ENCODE peak calls at places on chromosomes 11 and 22, in eight cellular contexts. One of them, this sample, is unnamed.

GRCh38 chr22:47030143-47030641 is 267.7 kb downstream of the TBC1D22A start:
- DNase-seq in right lobe of liver: no peak
- DNase-seq in mammary epithelial cell: no peak
- DNase-seq in CD4-positive, alpha-beta T cell: no peak
- DNase-seq in left ventricle myocardium inferior: no peak
- DNase-seq in hepatocyte: no peak
- DNase-seq in uterus: peak; percentile 74
- DNase-seq in H9: no peak
- DNase-seq in this sample: no peak

GRCh38 chr11:118609380-118610219 is 2.2 kb downstream of the PHLDB1 start:
- DNase-seq in H9: no peak
- DNase-seq in CD4-positive, alpha-beta T cell: no peak
- DNase-seq in right lobe of liver: no peak
- DNase-seq in hepatocyte: no peak
- DNase-seq in mammary epithelial cell: no peak
- DNase-seq in left ventricle myocardium inferior: no peak
- DNase-seq in uterus: peak; percentile 44
- DNase-seq in this sample: peak; percentile 49

GRCh38 chr11:12318791-12319733 is 58.3 kb upstream of the PARVA start:
- DNase-seq in mammary epithelial cell: no peak
- DNase-seq in CD4-positive, alpha-beta T cell: no peak
- DNase-seq in left ventricle myocardium inferior: no peak
- DNase-seq in uterus: peak; percentile 52
- DNase-seq in H9: no peak
- DNase-seq in hepatocyte: peak; percentile 63
- DNase-seq in right lobe of liver: no peak
- DNase-seq in this sample: peak; percentile 82

GRCh38 chr22:37640591-37641250 is 1.3 kb downstream of the SH3BP1 start:
- DNase-seq in mammary epithelial cell: peak; percentile 64
- DNase-seq in CD4-positive, alpha-beta T cell: peak; percentile 51
- DNase-seq in left ventricle myocardium inferior: no peak
- DNase-seq in H9: no peak
- DNase-seq in uterus: no peak
- DNase-seq in hepatocyte: no peak
- DNase-seq in right lobe of liver: peak; percentile 11
- DNase-seq in this sample: no peak

GRCh38 chr22:30828187-30829155 is 133.8 kb downstream of the OSBP2 start:
- DNase-seq in uterus: no peak
- DNase-seq in mammary epithelial cell: no peak
- DNase-seq in hepatocyte: no peak
- DNase-seq in H9: no peak
- DNase-seq in CD4-positive, alpha-beta T cell: no peak
- DNase-seq in left ventricle myocardium inferior: no peak
- DNase-seq in right lobe of liver: no peak
- DNase-seq in this sample: no peak

GRCh38 chr11:94521684-94522083 is 9.4 kb downstream of the C11orf97 start:
- DNase-seq in right lobe of liver: no peak
- DNase-seq in H9: peak; percentile 30
- DNase-seq in left ventricle myocardium inferior: no peak
- DNase-seq in hepatocyte: no peak
- DNase-seq in uterus: no peak
- DNase-seq in CD4-positive, alpha-beta T cell: no peak
- DNase-seq in mammary epithelial cell: no peak
- DNase-seq in this sample: peak; percentile 38

GRCh38 chr11:10181811-10182210 is 112.2 kb downstream of the SBF2 start:
- DNase-seq in CD4-positive, alpha-beta T cell: no peak
- DNase-seq in hepatocyte: peak; percentile 6
- DNase-seq in mammary epithelial cell: no peak
- DNase-seq in right lobe of liver: no peak
- DNase-seq in H9: no peak
- DNase-seq in uterus: no peak
- DNase-seq in left ventricle myocardium inferior: no peak
- DNase-seq in this sample: peak; percentile 58

GRCh38 chr11:35144103-35144741 is 5.3 kb downstream of the CD44 start:
- DNase-seq in right lobe of liver: no peak
- DNase-seq in H9: no peak
- DNase-seq in CD4-positive, alpha-beta T cell: peak; percentile 62
- DNase-seq in left ventricle myocardium inferior: no peak
- DNase-seq in mammary epithelial cell: peak; percentile 87
- DNase-seq in hepatocyte: no peak
- DNase-seq in uterus: no peak
- DNase-seq in this sample: peak; percentile 81

GRCh38 chr22:28438183-28438778 is 241.4 kb downstream of the TTC28 start:
- DNase-seq in left ventricle myocardium inferior: no peak
- DNase-seq in uterus: no peak
- DNase-seq in H9: no peak
- DNase-seq in right lobe of liver: no peak
- DNase-seq in hepatocyte: no peak
- DNase-seq in CD4-positive, alpha-beta T cell: no peak
- DNase-seq in mammary epithelial cell: no peak
- DNase-seq in this sample: no peak

GRCh38 chr11:94750319-94751215 is 17.6 kb upstream of the AMOTL1 start:
- DNase-seq in hepatocyte: no peak
- DNase-seq in H9: no peak
- DNase-seq in mammary epithelial cell: no peak
- DNase-seq in CD4-positive, alpha-beta T cell: no peak
- DNase-seq in right lobe of liver: no peak
- DNase-seq in left ventricle myocardium inferior: no peak
- DNase-seq in uterus: no peak
- DNase-seq in this sample: peak; percentile 25

GRCh38 chr11:124085583-124085982 is 29.7 kb upstream of the VWA5A start:
- DNase-seq in right lobe of liver: no peak
- DNase-seq in left ventricle myocardium inferior: no peak
- DNase-seq in hepatocyte: no peak
- DNase-seq in H9: no peak
- DNase-seq in CD4-positive, alpha-beta T cell: no peak
- DNase-seq in uterus: no peak
- DNase-seq in mammary epithelial cell: peak; percentile 66
- DNase-seq in this sample: no peak

GRCh38 chr11:8814209-8814922 is 96.6 kb upstream of the AKIP1 start:
- DNase-seq in hepatocyte: peak; percentile 56
- DNase-seq in left ventricle myocardium inferior: no peak
- DNase-seq in uterus: no peak
- DNase-seq in H9: no peak
- DNase-seq in mammary epithelial cell: peak; percentile 95
- DNase-seq in right lobe of liver: no peak
- DNase-seq in CD4-positive, alpha-beta T cell: no peak
- DNase-seq in this sample: no peak

GRCh38 chr22:17804331-17805080 is 30.2 kb upstream of the BID start:
- DNase-seq in uterus: no peak
- DNase-seq in mammary epithelial cell: peak; percentile 63
- DNase-seq in right lobe of liver: no peak
- DNase-seq in CD4-positive, alpha-beta T cell: no peak
- DNase-seq in H9: no peak
- DNase-seq in hepatocyte: no peak
- DNase-seq in left ventricle myocardium inferior: no peak
- DNase-seq in this sample: no peak

GRCh38 chr11:29616611-29617010 is 400.2 kb downstream of the KCNA4 start:
- DNase-seq in H9: no peak
- DNase-seq in mammary epithelial cell: peak; percentile 81
- DNase-seq in right lobe of liver: no peak
- DNase-seq in CD4-positive, alpha-beta T cell: no peak
- DNase-seq in hepatocyte: no peak
- DNase-seq in uterus: no peak
- DNase-seq in left ventricle myocardium inferior: no peak
- DNase-seq in this sample: peak; percentile 30

GRCh38 chr11:9601041-9601875 is 27.8 kb downstream of the WEE1 start:
- DNase-seq in right lobe of liver: no peak
- DNase-seq in CD4-positive, alpha-beta T cell: peak; percentile 39
- DNase-seq in left ventricle myocardium inferior: no peak
- DNase-seq in mammary epithelial cell: peak; percentile 42
- DNase-seq in uterus: no peak
- DNase-seq in H9: peak; percentile 69
- DNase-seq in hepatocyte: no peak
- DNase-seq in this sample: no peak

GRCh38 chr11:61173456-61173855 is 12.2 kb upstream of the VPS37C start:
- DNase-seq in CD4-positive, alpha-beta T cell: peak; percentile 7
- DNase-seq in hepatocyte: no peak
- DNase-seq in uterus: no peak
- DNase-seq in left ventricle myocardium inferior: no peak
- DNase-seq in right lobe of liver: no peak
- DNase-seq in H9: no peak
- DNase-seq in mammary epithelial cell: peak; percentile 12
- DNase-seq in this sample: peak; percentile 33

GRCh38 chr11:74311352-74311926 is at the start of gene P4HA3:
- DNase-seq in CD4-positive, alpha-beta T cell: peak; percentile 53
- DNase-seq in uterus: peak; percentile 49
- DNase-seq in hepatocyte: peak; percentile 78
- DNase-seq in H9: peak; percentile 87
- DNase-seq in right lobe of liver: peak; percentile 79
- DNase-seq in mammary epithelial cell: peak; percentile 38
- DNase-seq in left ventricle myocardium inferior: peak; percentile 69
- DNase-seq in this sample: peak; percentile 62

GRCh38 chr22:49158741-49159564 is 668.7 kb downstream of the BRD1 start:
- DNase-seq in H9: no peak
- DNase-seq in CD4-positive, alpha-beta T cell: no peak
- DNase-seq in uterus: no peak
- DNase-seq in right lobe of liver: no peak
- DNase-seq in mammary epithelial cell: no peak
- DNase-seq in hepatocyte: no peak
- DNase-seq in left ventricle myocardium inferior: no peak
- DNase-seq in this sample: no peak
- H3K27me3 ChIP-seq in H9: no peaks in the 10 kb centered on the region
- H3K27me3 ChIP-seq in CD4-positive, alpha-beta T cell: no peaks in the 10 kb centered on the region
- H3K27me3 ChIP-seq in uterus: no peaks in the 10 kb centered on the region
- H3K27me3 ChIP-seq in right lobe of liver: no peaks in the 10 kb centered on the region
- H3K27me3 ChIP-seq in mammary epithelial cell: no peaks in the 10 kb centered on the region
- H3K27me3 ChIP-seq in hepatocyte: no peaks in the 10 kb centered on the region
- H3K27me3 ChIP-seq in left ventricle myocardium inferior: peaks cover 88% of the 10 kb centered on the region
- H3K27me3 ChIP-seq in this sample: peaks cover 10% of the 10 kb centered on the region

DNA sequence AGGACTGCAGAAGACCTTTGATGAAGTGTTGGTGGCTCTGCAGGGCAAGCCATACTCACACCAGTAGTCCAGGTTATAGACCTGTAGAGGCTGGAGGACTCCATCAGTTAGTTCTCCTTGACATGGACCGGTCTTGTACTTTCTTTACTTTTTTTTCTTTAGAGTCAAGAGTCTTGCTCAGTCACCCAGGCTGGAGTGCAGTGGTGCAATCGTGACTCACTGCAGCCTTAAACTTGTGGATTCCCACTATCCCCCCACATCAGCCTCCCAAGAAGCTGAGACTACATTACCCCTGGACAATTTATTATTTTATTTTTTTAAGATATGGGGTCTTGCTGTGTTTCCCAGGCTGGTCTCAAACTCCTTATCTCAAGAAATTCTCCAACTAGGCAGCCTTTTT is 49.6 kb upstream of the E2F8 start:
- DNase-seq in CD4-positive, alpha-beta T cell: no peak
- DNase-seq in hepatocyte: no peak
- DNase-seq in uterus: no peak
- DNase-seq in left ventricle myocardium inferior: no peak
- DNase-seq in right lobe of liver: no peak
- DNase-seq in H9: no peak
- DNase-seq in mammary epithelial cell: no peak
- DNase-seq in this sample: no peak
- H3K27me3 ChIP-seq in CD4-positive, alpha-beta T cell: no peaks in the 10 kb centered on the region
- H3K27me3 ChIP-seq in hepatocyte: no peaks in the 10 kb centered on the region
- H3K27me3 ChIP-seq in uterus: no peaks in the 10 kb centered on the region
- H3K27me3 ChIP-seq in left ventricle myocardium inferior: peaks cover 5% of the 10 kb centered on the region
- H3K27me3 ChIP-seq in right lobe of liver: no peaks in the 10 kb centered on the region
- H3K27me3 ChIP-seq in H9: no peaks in the 10 kb centered on the region
- H3K27me3 ChIP-seq in mammary epithelial cell: no peaks in the 10 kb centered on the region
- H3K27me3 ChIP-seq in this sample: peaks cover 13% of the 10 kb centered on the region

GRCh38 chr11:128686045-128686741 is 7.7 kb upstream of the FLI1 start:
- DNase-seq in right lobe of liver: no peak
- DNase-seq in uterus: no peak
- DNase-seq in mammary epithelial cell: no peak
- DNase-seq in left ventricle myocardium inferior: no peak
- DNase-seq in CD4-positive, alpha-beta T cell: no peak
- DNase-seq in hepatocyte: no peak
- DNase-seq in H9: peak; percentile 62
- DNase-seq in this sample: no peak

GRCh38 chr11:128688896-128689546 is 4.9 kb upstream of the FLI1 start:
- DNase-seq in mammary epithelial cell: no peak
- DNase-seq in uterus: no peak
- DNase-seq in left ventricle myocardium inferior: no peak
- DNase-seq in H9: no peak
- DNase-seq in CD4-positive, alpha-beta T cell: no peak
- DNase-seq in right lobe of liver: no peak
- DNase-seq in hepatocyte: no peak
- DNase-seq in this sample: no peak

GRCh38 chr11:128686745-128687177 is 7.1 kb upstream of the FLI1 start:
- DNase-seq in left ventricle myocardium inferior: peak; percentile 55
- DNase-seq in CD4-positive, alpha-beta T cell: peak; percentile 64
- DNase-seq in right lobe of liver: peak; percentile 61
- DNase-seq in mammary epithelial cell: peak; percentile 39
- DNase-seq in H9: peak; percentile 59
- DNase-seq in uterus: no peak
- DNase-seq in hepatocyte: peak; percentile 68
- DNase-seq in this sample: peak; percentile 62

GRCh38 chr11:128688031-128688713 is 5.7 kb upstream of the FLI1 start:
- DNase-seq in uterus: no peak
- DNase-seq in H9: no peak
- DNase-seq in CD4-positive, alpha-beta T cell: no peak
- DNase-seq in mammary epithelial cell: no peak
- DNase-seq in left ventricle myocardium inferior: no peak
- DNase-seq in right lobe of liver: no peak
- DNase-seq in hepatocyte: no peak
- DNase-seq in this sample: no peak

DNA sequence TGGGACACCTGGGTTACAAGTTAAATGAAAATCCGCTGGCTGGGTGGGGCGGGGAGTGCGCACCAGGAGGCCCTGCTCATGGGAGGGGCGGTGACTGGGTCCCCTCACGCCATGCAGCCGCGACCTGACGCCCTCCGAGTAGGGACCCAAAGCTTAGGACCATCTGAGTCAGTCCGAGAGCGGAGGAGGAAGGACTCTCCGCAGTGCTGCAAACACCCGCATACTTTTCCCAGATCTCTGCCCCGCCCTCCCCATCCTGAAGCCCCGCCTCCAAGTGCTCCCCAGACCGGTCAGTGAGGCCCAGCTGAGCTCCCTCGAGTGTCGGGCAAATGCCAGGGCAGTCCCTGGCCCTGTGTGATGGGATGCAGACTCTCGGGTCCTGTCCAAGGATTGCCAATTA is 6.6 kb upstream of the FLI1 start:
- DNase-seq in hepatocyte: no peak
- DNase-seq in CD4-positive, alpha-beta T cell: no peak
- DNase-seq in uterus: no peak
- DNase-seq in right lobe of liver: peak; percentile 52
- DNase-seq in left ventricle myocardium inferior: no peak
- DNase-seq in H9: peak; percentile 84
- DNase-seq in mammary epithelial cell: no peak
- DNase-seq in this sample: no peak
- H3K27me3 ChIP-seq in hepatocyte: peaks cover 99% of the 10 kb centered on the region
- H3K27me3 ChIP-seq in CD4-positive, alpha-beta T cell: peaks cover 25% of the 10 kb centered on the region
- H3K27me3 ChIP-seq in uterus: peaks cover 40% of the 10 kb centered on the region
- H3K27me3 ChIP-seq in right lobe of liver: peaks cover 33% of the 10 kb centered on the region
- H3K27me3 ChIP-seq in left ventricle myocardium inferior: peaks cover 95% of the 10 kb centered on the region
- H3K27me3 ChIP-seq in H9: peaks cover 96% of the 10 kb centered on the region
- H3K27me3 ChIP-seq in mammary epithelial cell: peaks cover 40% of the 10 kb centered on the region
- H3K27me3 ChIP-seq in this sample: peaks cover 60% of the 10 kb centered on the region

DNA sequence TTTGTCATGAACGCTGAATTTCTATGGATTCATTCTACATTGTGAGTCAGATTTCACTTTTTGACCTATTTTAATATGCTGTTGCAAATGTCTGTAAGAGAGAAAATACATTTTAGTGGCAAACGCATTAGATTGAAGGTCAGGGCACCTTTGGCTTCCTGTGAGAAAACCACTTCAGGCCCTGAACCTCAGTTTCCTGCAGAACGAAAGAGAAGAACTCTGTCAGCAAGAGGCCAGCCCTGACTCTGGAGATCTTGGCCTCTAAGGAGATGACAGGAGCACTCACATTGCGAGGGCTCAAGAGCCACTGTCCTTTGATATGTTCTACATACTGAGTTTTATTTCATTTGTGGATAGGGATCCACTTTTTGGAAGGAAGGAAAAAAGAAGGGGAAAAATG is 83.6 kb downstream of the KCNJ1 start:
- DNase-seq in mammary epithelial cell: no peak
- DNase-seq in hepatocyte: no peak
- DNase-seq in CD4-positive, alpha-beta T cell: no peak
- DNase-seq in right lobe of liver: no peak
- DNase-seq in H9: no peak
- DNase-seq in uterus: no peak
- DNase-seq in left ventricle myocardium inferior: no peak
- DNase-seq in this sample: no peak
- H3K27me3 ChIP-seq in mammary epithelial cell: no peaks in the 10 kb centered on the region
- H3K27me3 ChIP-seq in hepatocyte: peaks cover 15% of the 10 kb centered on the region
- H3K27me3 ChIP-seq in CD4-positive, alpha-beta T cell: no peaks in the 10 kb centered on the region
- H3K27me3 ChIP-seq in right lobe of liver: no peaks in the 10 kb centered on the region
- H3K27me3 ChIP-seq in H9: no peaks in the 10 kb centered on the region
- H3K27me3 ChIP-seq in uterus: no peaks in the 10 kb centered on the region
- H3K27me3 ChIP-seq in left ventricle myocardium inferior: no peaks in the 10 kb centered on the region
- H3K27me3 ChIP-seq in this sample: no peaks in the 10 kb centered on the region